ENCODE peak calls at places on chromosome 10, in four cellular contexts. U is GM12878, S is H1, N is HepG2. M is an unnamed sample. For H3K4me1, the result is how much of the 10 kb centered on the place peaks cover.

GRCh38 chr10:128421731-128422130 is 295.5 kb upstream of the MKI67 start:
- DNase-seq in N (peak), S (peak), U (no peak), M (no peak)

GRCh38 chr10:128087884-128088695 is 38.1 kb downstream of the MKI67 start:
- DNase-seq in S (no peak), U (no peak), N (peak), M (no peak)

GRCh38 chr10:103872137-103872933 is 17.0 kb upstream of the SH3PXD2A start:
- DNase-seq in U (no peak), N (no peak), S (no peak), M (no peak)

GRCh38 chr10:100759331-100759730 is 13.9 kb downstream of the PAX2 start:
- DNase-seq in N (peak), U (no peak), S (no peak), M (no peak)

GRCh38 chr10:79416578-79417255 is 28.7 kb downstream of the ZCCHC24 start:
- DNase-seq in N (no peak), S (no peak), U (no peak), M (no peak)

GRCh38 chr10:5284311-5285057 is 80.3 kb upstream of the UCN3 start:
- DNase-seq in S (no peak), U (no peak), N (no peak), M (no peak)

GRCh38 chr10:119608316-119609155 is 11.8 kb upstream of the TIAL1 start:
- DNase-seq in U (no peak), N (peak), S (peak), M (no peak)

GRCh38 chr10:86022906-86023305 is 343.7 kb downstream of the GRID1 start:
- DNase-seq in U (no peak), S (no peak), N (no peak), M (no peak)

GRCh38 chr10:28400678-28401077 is 97.8 kb upstream of the MPP7 start:
- DNase-seq in U (no peak), S (no peak), N (no peak), M (no peak)

GRCh38 chr10:128296608-128297007 is 170.4 kb upstream of the MKI67 start:
- DNase-seq in S (no peak), N (no peak), U (no peak), M (no peak)

GRCh38 chr10:106930751-106931150 is 233.8 kb downstream of the SORCS1 start:
- DNase-seq in N (no peak), S (no peak), U (no peak), M (no peak)

GRCh38 chr10:79065091-79065551 is 3.6 kb upstream of the ZMIZ1 start:
- DNase-seq in U (no peak), S (no peak), N (no peak), M (no peak)

GRCh38 chr10:78924319-78925003 is 144.3 kb upstream of the ZMIZ1 start:
- DNase-seq in S (no peak), N (no peak), U (no peak), M (no peak)

GRCh38 chr10:89278034-89278535 is 23.8 kb upstream of the IFIT2 start:
- DNase-seq in S (no peak), U (no peak), N (peak), M (no peak)

GRCh38 chr10:42475168-42476098 is 162.9 kb downstream of the ZNF33B start:
- DNase-seq in U (no peak), S (no peak), N (peak), M (no peak)

GRCh38 chr10:57791546-57791945 is 476.1 kb downstream of the IPMK start:
- DNase-seq in N (no peak), U (no peak), S (no peak), M (no peak)

GRCh38 chr10:101287922-101288638 is 58.8 kb upstream of the LBX1 start:
- DNase-seq in S (peak), N (peak), U (no peak), M (no peak)

GRCh38 chr10:110403593-110403992 is 94.1 kb upstream of the DUSP5 start:
- DNase-seq in S (no peak), U (no peak), N (no peak), M (no peak)

GRCh38 chr10:43196981-43197833 is 59.0 kb downstream of the CSGALNACT2 start:
- DNase-seq in S (no peak), N (no peak), U (no peak), M (no peak)

GRCh38 chr10:88921194-88921593 is 31.4 kb downstream of the ACTA2 start:
- DNase-seq in U (no peak), S (no peak), N (no peak), M (no peak)

GRCh38 chr10:70537398-70538194 is 59.0 kb downstream of the PALD1 start:
- DNase-seq in U (no peak), N (peak), S (peak), M (no peak)

GRCh38 chr10:131825150-131825907 is 75.5 kb upstream of the PPP2R2D start:
- DNase-seq in U (no peak), N (no peak), S (no peak), M (no peak)

GRCh38 chr10:48710647-48711046 is 26.0 kb downstream of the WDFY4 start:
- DNase-seq in U (no peak), N (no peak), S (no peak), M (no peak)

DNA sequence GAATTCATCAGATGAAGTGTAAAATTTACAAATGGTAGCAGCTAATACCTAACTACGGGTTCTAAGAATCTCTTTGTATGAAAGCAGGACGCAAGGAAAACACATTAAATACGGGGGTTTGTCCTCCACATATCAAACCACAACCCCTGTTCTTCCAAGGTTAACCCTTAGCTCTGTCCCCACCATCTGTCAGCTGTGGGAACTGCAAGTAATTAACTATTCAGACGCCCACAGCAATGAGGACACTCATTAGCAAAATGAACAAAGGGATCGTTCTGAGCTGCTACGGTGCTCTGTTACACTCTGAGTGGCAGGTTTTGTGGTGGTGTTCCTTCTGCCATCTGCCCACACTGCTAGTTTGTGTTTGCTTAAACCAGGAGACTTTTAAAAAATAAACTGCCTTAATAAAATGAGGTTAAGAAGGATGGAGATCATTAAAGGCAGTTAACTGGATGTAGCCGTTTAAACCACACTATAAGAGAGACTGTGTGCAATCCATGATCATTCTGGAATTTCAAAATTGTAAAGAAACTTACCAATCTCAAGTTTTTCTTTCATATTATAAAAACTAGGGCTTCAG is 51.4 kb downstream of the C10orf67 start:
- DNase-seq in U (peak), S (peak), N (peak), M (peak)
- TF ChIP-seq SUZ12 in U (no peak), S (no peak), N (no peak), M (no peak)

GRCh38 chr10:124650820-124651401 is 93.3 kb downstream of the FAM53B start:
- DNase-seq in N (no peak), S (no peak), U (peak), M (no peak)

GRCh38 chr10:124653311-124653710 is 90.9 kb downstream of the FAM53B start:
- DNase-seq in S (no peak), N (no peak), U (no peak), M (no peak)

GRCh38 chr10:124652701-124653100 is 91.5 kb downstream of the FAM53B start:
- DNase-seq in U (no peak), N (no peak), S (no peak), M (no peak)

GRCh38 chr10:124651402-124651887 is 92.7 kb downstream of the FAM53B start:
- DNase-seq in S (no peak), U (no peak), N (peak), M (no peak)

GRCh38 chr10:124652200-124652599 is 92.0 kb downstream of the FAM53B start:
- DNase-seq in N (no peak), S (no peak), U (no peak), M (no peak)
- H3K4me1 ChIP-seq in N (under half), S (under half), U (under half), M (under half)

GRCh38 chr10:64648915-64649314 is 1127.7 kb downstream of the REEP3 start:
- DNase-seq in S (no peak), U (no peak), N (peak), M (peak)
- TF ChIP-seq SUZ12 in S (no peak), U (no peak), N (no peak), M (no peak)

GRCh38 chr10:129579228-129579627 is 112.2 kb downstream of the MGMT start:
- DNase-seq in N (no peak), U (no peak), S (no peak), M (no peak)
- H3K4me1 ChIP-seq in N (under half), U (under half), S (under half), M (under half)

DNA sequence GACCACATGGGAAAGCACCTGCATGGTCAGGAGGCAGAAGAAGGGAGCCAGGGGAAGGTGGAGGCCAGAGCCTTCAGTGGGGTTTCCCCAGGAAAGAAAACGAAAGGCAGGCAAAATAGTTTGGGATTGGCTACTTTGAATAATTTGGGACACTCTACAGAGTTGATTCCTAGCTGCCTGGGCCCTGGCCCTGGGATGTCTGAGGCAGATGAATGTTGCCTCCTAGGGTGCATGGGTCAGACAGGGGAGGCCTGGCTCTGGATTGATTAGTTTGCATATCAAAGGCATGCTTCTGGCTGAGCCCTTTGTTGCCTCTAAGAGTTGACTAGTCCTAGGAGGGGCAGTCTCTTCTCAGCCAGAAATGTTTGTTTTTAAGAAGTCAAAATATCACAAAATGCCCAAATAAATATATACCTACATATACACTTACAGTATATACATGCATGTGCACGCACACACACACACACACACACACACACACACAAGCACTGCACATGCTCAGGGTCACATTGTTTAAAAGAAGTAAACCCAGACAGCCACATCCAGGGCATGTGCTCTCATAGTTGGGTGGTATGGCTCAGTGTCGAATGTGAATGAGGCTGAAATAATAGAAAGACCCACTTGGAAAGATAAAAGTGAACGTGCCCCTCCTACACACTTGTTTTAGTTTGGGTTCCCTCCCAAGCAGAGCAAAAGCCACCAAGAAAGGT is 184.2 kb downstream of the GPAM start:
- DNase-seq in N (no peak), U (no peak), S (no peak), M (peak)
- TF ChIP-seq SUZ12 in N (no peak), U (no peak), S (no peak), M (no peak)

GRCh38 chr10:1316806-1317131 is 260.6 kb downstream of the WDR37 start:
- DNase-seq in N (no peak), S (peak), U (no peak), M (no peak)

GRCh38 chr10:1320739-1321331 is 264.6 kb downstream of the WDR37 start:
- DNase-seq in N (no peak), S (peak), U (no peak), M (no peak)

GRCh38 chr10:1311707-1312106 is 255.5 kb downstream of the WDR37 start:
- DNase-seq in U (no peak), N (no peak), S (no peak), M (no peak)

GRCh38 chr10:1316107-1316805 is 260.1 kb downstream of the WDR37 start:
- DNase-seq in U (no peak), S (peak), N (no peak), M (no peak)
- H3K4me1 ChIP-seq in U (under half), S (under half), N (under half), M (under half)

GRCh38 chr10:118045154-118045841 is 1.4 kb downstream of the RAB11FIP2 start:
- DNase-seq in U (no peak), S (no peak), N (no peak), M (no peak)

GRCh38 chr10:118042827-118043242 is 3.9 kb downstream of the RAB11FIP2 start:
- DNase-seq in S (no peak), N (no peak), U (no peak), M (no peak)

GRCh38 chr10:118045842-118046490 is 775 bp downstream of the RAB11FIP2 start:
- DNase-seq in U (peak), N (peak), S (peak), M (peak)

GRCh38 chr10:118041316-118041715 is 5.4 kb downstream of the RAB11FIP2 start:
- DNase-seq in U (no peak), S (no peak), N (no peak), M (no peak)

GRCh38 chr10:118042336-118042735 is 4.4 kb downstream of the RAB11FIP2 start:
- DNase-seq in U (no peak), S (no peak), N (no peak), M (no peak)
- TF ChIP-seq SUZ12 in U (no peak), S (no peak), N (no peak), M (no peak)

GRCh38 chr10:71713135-71714040 is 6.2 kb downstream of the C10orf105 start:
- DNase-seq in U (no peak), S (no peak), N (no peak), M (no peak)
- H3K4me1 ChIP-seq in U (under half), S (under half), N (under half), M (under half)

M was measured in NT2/D1.